ENCODE peak calls at places on chromosomes 13 and 19, in six cellular contexts. One of them, this sample, is unnamed.
A peak's percentile ranks its signal among the peaks of the same experiment; 100 is the strongest.

GRCh38 chr13:49300716-49301589 is 53.2 kb downstream of the CDADC1 start:
- DNase-seq in AG04450: peak; percentile 48
- DNase-seq in adrenal gland: peak; percentile 52
- DNase-seq in omental fat pad: no peak
- DNase-seq in cardiac muscle cell: peak; percentile 82
- DNase-seq in astrocyte of the spinal cord: peak; percentile 75
- DNase-seq in this sample: peak; percentile 84

GRCh38 chr13:35988648-35989081 is 142.5 kb downstream of the DCLK1 start:
- DNase-seq in AG04450: no peak
- DNase-seq in adrenal gland: no peak
- DNase-seq in omental fat pad: no peak
- DNase-seq in cardiac muscle cell: peak; percentile 92
- DNase-seq in astrocyte of the spinal cord: peak; percentile 66
- DNase-seq in this sample: no peak

GRCh38 chr13:48950507-48950886 is 25.2 kb upstream of the FNDC3A start:
- DNase-seq in AG04450: no peak
- DNase-seq in adrenal gland: no peak
- DNase-seq in omental fat pad: no peak
- DNase-seq in cardiac muscle cell: peak; percentile 10
- DNase-seq in astrocyte of the spinal cord: peak; percentile 28
- DNase-seq in this sample: no peak

GRCh38 chr19:42850981-42851717 is 28.4 kb downstream of the PSG1 start:
- DNase-seq in AG04450: peak; percentile 89
- DNase-seq in adrenal gland: no peak
- DNase-seq in omental fat pad: no peak
- DNase-seq in cardiac muscle cell: peak; percentile 73
- DNase-seq in astrocyte of the spinal cord: peak; percentile 87
- DNase-seq in this sample: no peak

GRCh38 chr19:46181386-46181774 is 33.3 kb downstream of the IGFL2 start:
- DNase-seq in AG04450: no peak
- DNase-seq in adrenal gland: no peak
- DNase-seq in omental fat pad: no peak
- DNase-seq in cardiac muscle cell: peak; percentile 41
- DNase-seq in astrocyte of the spinal cord: peak; percentile 38
- DNase-seq in this sample: no peak

GRCh38 chr13:90103099-90103784 is 1244.2 kb upstream of the MIR17HG start:
- DNase-seq in AG04450: no peak
- DNase-seq in adrenal gland: no peak
- DNase-seq in omental fat pad: no peak
- DNase-seq in cardiac muscle cell: no peak
- DNase-seq in astrocyte of the spinal cord: no peak
- DNase-seq in this sample: no peak

GRCh38 chr19:54188224-54188871 is 1.0 kb downstream of the MBOAT7 start:
- DNase-seq in AG04450: no peak
- DNase-seq in adrenal gland: peak; percentile 71
- DNase-seq in omental fat pad: no peak
- DNase-seq in cardiac muscle cell: peak; percentile 50
- DNase-seq in astrocyte of the spinal cord: peak; percentile 55
- DNase-seq in this sample: no peak

GRCh38 chr19:10292789-10293636 is 3.3 kb downstream of the ICAM5 start:
- DNase-seq in AG04450: no peak
- DNase-seq in adrenal gland: no peak
- DNase-seq in omental fat pad: no peak
- DNase-seq in cardiac muscle cell: no peak
- DNase-seq in astrocyte of the spinal cord: no peak
- DNase-seq in this sample: no peak

GRCh38 chr19:16160943-16161560 is 12.3 kb downstream of the CIB3 start:
- DNase-seq in AG04450: peak; percentile 27
- DNase-seq in adrenal gland: no peak
- DNase-seq in omental fat pad: no peak
- DNase-seq in cardiac muscle cell: peak; percentile 30
- DNase-seq in astrocyte of the spinal cord: peak; percentile 85
- DNase-seq in this sample: no peak

DNA sequence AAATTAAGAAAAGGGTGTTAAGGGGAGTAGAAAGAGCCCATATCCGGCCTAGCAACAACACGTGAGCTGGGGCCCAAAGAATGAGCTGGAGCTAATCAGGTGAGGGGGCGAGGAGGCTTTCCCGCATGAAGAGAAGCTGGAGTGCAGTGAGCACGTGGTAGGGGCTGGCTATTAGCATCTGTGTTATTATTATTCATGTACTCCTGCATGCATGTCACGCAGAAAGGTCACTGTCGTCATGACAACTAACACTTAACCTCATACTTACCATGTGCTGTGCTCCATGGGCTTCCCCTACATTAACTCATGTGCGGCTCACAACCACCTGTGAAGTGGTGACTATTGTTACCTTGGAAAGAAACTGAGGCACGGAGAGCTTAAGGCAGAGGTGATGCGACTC is 227.6 kb upstream of the UBL3 start:
- DNase-seq in AG04450: no peak
- DNase-seq in adrenal gland: no peak
- DNase-seq in omental fat pad: no peak
- DNase-seq in cardiac muscle cell: no peak
- DNase-seq in astrocyte of the spinal cord: no peak
- DNase-seq in this sample: no peak
- TF ChIP-seq CTCF in AG04450: no peak
- TF ChIP-seq CTCF in adrenal gland: no peak
- TF ChIP-seq CTCF in omental fat pad: no peak
- TF ChIP-seq CTCF in cardiac muscle cell: no peak
- TF ChIP-seq CTCF in astrocyte of the spinal cord: no peak
- TF ChIP-seq CTCF in this sample: no peak

DNA sequence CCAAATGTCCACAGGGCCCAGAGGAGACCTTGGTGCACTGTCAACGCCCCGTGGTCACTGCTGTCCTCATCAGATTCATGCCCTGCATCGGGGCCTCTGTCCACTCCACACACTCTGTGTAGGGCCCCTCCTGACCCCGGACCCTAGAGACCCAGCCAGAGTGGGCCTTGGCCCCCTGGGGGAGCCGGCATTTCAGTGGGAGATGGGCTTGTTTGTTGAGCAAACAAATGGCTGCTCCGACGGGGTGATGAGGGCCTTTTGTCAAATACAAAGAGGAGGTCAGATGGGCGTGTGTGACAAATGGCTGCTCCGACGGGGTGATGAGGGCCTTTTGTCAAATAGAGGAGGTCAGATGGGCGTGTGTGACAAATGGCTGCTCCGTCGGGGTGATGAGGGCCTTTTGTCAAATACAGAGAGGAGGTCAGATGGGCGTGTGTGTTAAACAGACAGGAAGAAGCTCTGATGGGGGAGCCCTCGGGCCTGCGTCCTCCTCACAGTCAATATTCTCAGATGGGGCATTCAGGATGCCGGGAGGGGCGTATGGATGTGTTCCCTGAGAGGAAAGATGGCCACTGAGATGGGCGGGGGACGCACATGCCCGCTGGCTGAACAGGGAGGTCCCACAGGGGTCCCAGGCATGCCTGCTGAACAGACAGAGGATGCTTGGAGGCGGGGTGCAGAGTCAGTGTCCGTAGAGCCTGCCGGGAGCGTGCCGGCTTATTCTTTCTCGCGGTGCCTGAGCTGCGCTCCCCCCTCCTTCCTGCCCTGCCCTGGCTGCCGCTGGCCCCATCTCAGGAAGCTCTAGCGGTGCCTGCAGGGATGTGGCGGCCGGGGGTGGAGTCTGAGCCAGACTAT is 36.3 kb downstream of the SMIM24 start:
- DNase-seq in AG04450: no peak
- DNase-seq in adrenal gland: no peak
- DNase-seq in omental fat pad: no peak
- DNase-seq in cardiac muscle cell: peak; percentile 52
- DNase-seq in astrocyte of the spinal cord: peak; percentile 62
- DNase-seq in this sample: no peak
- TF ChIP-seq CTCF in AG04450: no peak
- TF ChIP-seq CTCF in adrenal gland: no peak
- TF ChIP-seq CTCF in omental fat pad: no peak
- TF ChIP-seq CTCF in cardiac muscle cell: no peak
- TF ChIP-seq CTCF in astrocyte of the spinal cord: no peak
- TF ChIP-seq CTCF in this sample: no peak

GRCh38 chr19:48368942-48369341 is 4.8 kb downstream of the SYNGR4 start:
- DNase-seq in AG04450: no peak
- DNase-seq in adrenal gland: no peak
- DNase-seq in omental fat pad: no peak
- DNase-seq in cardiac muscle cell: no peak
- DNase-seq in astrocyte of the spinal cord: no peak
- DNase-seq in this sample: no peak
- TF ChIP-seq CTCF in AG04450: no peak
- TF ChIP-seq CTCF in adrenal gland: no peak
- TF ChIP-seq CTCF in omental fat pad: no peak
- TF ChIP-seq CTCF in cardiac muscle cell: no peak
- TF ChIP-seq CTCF in astrocyte of the spinal cord: no peak
- TF ChIP-seq CTCF in this sample: no peak

DNA sequence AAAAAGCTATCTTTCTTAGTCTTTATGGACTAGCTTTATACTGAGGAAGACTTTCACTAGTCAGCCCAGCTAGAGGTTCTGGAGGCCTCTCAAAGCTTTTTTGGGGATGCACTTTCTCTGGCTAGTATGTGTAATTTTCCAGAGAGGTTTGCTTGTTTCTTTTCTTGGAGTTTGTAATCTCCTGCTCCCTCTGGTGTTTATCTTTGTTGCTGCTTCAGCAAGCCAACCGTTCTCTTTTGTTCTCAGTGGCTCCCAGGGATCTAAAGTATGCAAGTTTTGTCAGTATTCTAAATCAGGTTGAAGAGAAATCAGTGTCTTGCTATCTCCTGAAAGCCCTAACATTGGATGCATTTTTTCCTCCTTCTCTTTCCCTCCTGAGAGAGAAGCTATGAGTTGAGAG is 121.1 kb upstream of the MYO16 start:
- DNase-seq in AG04450: no peak
- DNase-seq in adrenal gland: no peak
- DNase-seq in omental fat pad: no peak
- DNase-seq in cardiac muscle cell: peak; percentile 12
- DNase-seq in astrocyte of the spinal cord: peak; percentile 52
- DNase-seq in this sample: peak; percentile 26
- TF ChIP-seq CTCF in AG04450: peak; percentile 54
- TF ChIP-seq CTCF in adrenal gland: peak; percentile 17
- TF ChIP-seq CTCF in omental fat pad: no peak
- TF ChIP-seq CTCF in cardiac muscle cell: peak; percentile 33
- TF ChIP-seq CTCF in astrocyte of the spinal cord: peak; percentile 73
- TF ChIP-seq CTCF in this sample: no peak

DNA sequence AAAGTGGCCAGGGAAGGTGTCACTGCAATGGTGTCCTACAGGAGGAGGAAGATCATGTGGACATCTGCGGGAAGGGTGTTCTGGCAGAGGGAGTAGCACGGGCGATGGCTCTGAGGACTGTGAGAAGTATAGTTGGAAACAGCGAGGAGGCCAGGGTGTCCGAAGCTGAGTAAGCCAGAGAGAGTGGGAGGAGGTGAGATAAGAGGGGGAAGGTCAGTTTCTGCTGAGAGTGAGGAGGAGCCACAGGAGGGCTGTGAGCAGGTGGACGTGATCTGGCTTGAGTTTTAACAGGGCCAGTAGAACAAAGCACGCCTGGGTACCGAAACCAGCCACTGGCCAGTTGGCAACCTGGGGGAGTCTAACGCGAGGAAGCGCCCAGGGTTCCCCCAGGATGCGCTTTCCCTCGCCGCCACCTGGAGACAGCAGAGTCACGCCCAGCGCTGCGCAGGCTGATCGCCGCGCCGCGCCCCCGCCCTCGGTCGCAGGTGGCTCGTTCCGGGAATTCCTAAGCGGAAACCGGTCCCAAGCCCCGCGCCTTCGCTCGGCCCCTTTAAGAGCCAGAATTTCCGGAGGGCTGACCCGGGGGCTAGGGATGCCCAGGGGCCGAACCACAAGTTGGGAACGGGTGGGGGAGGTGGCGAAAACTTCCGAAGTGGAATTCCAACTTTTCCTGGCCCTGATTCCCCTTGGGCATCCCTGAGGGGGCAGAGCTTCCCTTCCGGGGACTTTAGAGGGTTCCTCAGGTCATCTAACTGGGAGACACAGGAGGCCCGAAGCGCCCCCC is 1.1 kb upstream of the LSR start:
- DNase-seq in AG04450: no peak
- DNase-seq in adrenal gland: peak; percentile 84
- DNase-seq in omental fat pad: no peak
- DNase-seq in cardiac muscle cell: no peak
- DNase-seq in astrocyte of the spinal cord: no peak
- DNase-seq in this sample: peak; percentile 84
- TF ChIP-seq CTCF in AG04450: no peak
- TF ChIP-seq CTCF in adrenal gland: no peak
- TF ChIP-seq CTCF in omental fat pad: no peak
- TF ChIP-seq CTCF in cardiac muscle cell: peak; percentile 13
- TF ChIP-seq CTCF in astrocyte of the spinal cord: peak; percentile 6
- TF ChIP-seq CTCF in this sample: peak; percentile 56

DNA sequence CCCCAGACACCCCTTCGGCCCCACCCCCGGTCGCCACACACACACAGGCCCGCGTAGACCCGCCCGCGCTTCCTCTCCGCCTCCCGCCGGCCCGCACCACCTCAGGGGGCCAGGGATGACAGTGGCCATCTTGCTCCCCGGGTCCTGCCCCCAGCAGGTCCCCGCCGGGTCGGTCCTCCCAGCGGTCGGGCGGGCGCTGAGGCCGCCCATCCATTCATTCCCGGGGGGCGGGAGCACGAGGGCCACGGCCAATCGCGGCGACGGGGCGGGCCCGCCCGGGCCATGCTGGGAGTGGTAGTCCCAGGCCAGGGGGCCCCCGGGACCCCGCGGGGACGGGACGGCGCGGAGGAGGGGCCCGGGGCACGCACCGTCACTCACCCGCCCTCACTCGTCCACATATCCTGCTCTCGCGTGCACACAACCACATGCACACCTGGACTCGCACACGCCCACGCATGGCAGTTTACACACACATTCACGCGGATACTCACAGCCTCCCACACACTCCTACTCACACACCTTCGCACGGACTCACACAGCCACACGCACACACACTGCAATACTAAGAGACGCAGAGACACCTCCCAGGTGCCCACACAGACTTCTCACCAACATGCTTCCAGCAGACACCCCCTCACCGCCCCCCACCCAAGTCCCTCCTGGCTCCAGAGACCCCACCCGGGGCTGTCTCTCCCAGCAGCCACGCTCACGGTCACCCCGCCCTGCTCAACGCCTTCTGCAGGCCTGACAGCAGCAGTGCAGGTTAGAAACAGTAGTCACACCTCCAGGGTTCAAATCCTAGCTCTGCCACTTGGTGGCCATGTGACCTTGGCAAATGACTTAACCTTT is at the start of gene DPF1:
- DNase-seq in AG04450: no peak
- DNase-seq in adrenal gland: peak; percentile 44
- DNase-seq in omental fat pad: no peak
- DNase-seq in cardiac muscle cell: peak; percentile 75
- DNase-seq in astrocyte of the spinal cord: peak; percentile 62
- DNase-seq in this sample: peak; percentile 98
- TF ChIP-seq CTCF in AG04450: peak; percentile 9
- TF ChIP-seq CTCF in adrenal gland: no peak
- TF ChIP-seq CTCF in omental fat pad: no peak
- TF ChIP-seq CTCF in cardiac muscle cell: peak; percentile 10
- TF ChIP-seq CTCF in astrocyte of the spinal cord: peak; percentile 15
- TF ChIP-seq CTCF in this sample: peak; percentile 35

GRCh38 chr13:45584816-45585215 is 30.7 kb downstream of the ERICH6B start:
- DNase-seq in AG04450: no peak
- DNase-seq in adrenal gland: no peak
- DNase-seq in omental fat pad: no peak
- DNase-seq in cardiac muscle cell: no peak
- DNase-seq in astrocyte of the spinal cord: no peak
- DNase-seq in this sample: no peak
- TF ChIP-seq CTCF in AG04450: peak; percentile 41
- TF ChIP-seq CTCF in adrenal gland: no peak
- TF ChIP-seq CTCF in omental fat pad: no peak
- TF ChIP-seq CTCF in cardiac muscle cell: no peak
- TF ChIP-seq CTCF in astrocyte of the spinal cord: peak; percentile 33
- TF ChIP-seq CTCF in this sample: no peak